ENCODE peak calls at places on chromosomes 16 and 17, in eight cellular contexts. One of them, this sample, is unnamed.

GRCh38 chr17:17367931-17368330 is 64.8 kb downstream of the NT5M start:
- DNase-seq in stimulated activated CD8-positive, alpha-beta memory T cell treated with anti-CD3 and anti-CD28 coated beads, Interleukin-7, amount 100 ng/mL, for 1 hour: no peak
- DNase-seq in left kidney: no peak
- DNase-seq in NCI-H510A: no peak
- DNase-seq in transverse colon: no peak
- DNase-seq in ELF-1: no peak
- DNase-seq in type B pancreatic cell: no peak
- DNase-seq in pons: no peak
- DNase-seq in this sample: no peak

GRCh38 chr17:36947922-36948716 is 635 bp upstream of the AATF start:
- DNase-seq in type B pancreatic cell: no peak
- DNase-seq in NCI-H510A: peak; percentile 73
- DNase-seq in left kidney: no peak
- DNase-seq in transverse colon: no peak
- DNase-seq in pons: no peak
- DNase-seq in ELF-1: no peak
- DNase-seq in stimulated activated CD8-positive, alpha-beta memory T cell treated with anti-CD3 and anti-CD28 coated beads, Interleukin-7, amount 100 ng/mL, for 1 hour: no peak
- DNase-seq in this sample: no peak

GRCh38 chr16:88770459-88771293 is 14.3 kb downstream of the PIEZO1 start:
- DNase-seq in type B pancreatic cell: no peak
- DNase-seq in NCI-H510A: no peak
- DNase-seq in transverse colon: peak; percentile 75
- DNase-seq in pons: no peak
- DNase-seq in left kidney: peak; percentile 96
- DNase-seq in ELF-1: peak; percentile 98
- DNase-seq in stimulated activated CD8-positive, alpha-beta memory T cell treated with anti-CD3 and anti-CD28 coated beads, Interleukin-7, amount 100 ng/mL, for 1 hour: no peak
- DNase-seq in this sample: no peak

GRCh38 chr17:81572499-81573030 is 20.4 kb upstream of the FAAP100 start:
- DNase-seq in left kidney: no peak
- DNase-seq in NCI-H510A: no peak
- DNase-seq in transverse colon: no peak
- DNase-seq in type B pancreatic cell: no peak
- DNase-seq in pons: no peak
- DNase-seq in stimulated activated CD8-positive, alpha-beta memory T cell treated with anti-CD3 and anti-CD28 coated beads, Interleukin-7, amount 100 ng/mL, for 1 hour: no peak
- DNase-seq in ELF-1: no peak
- DNase-seq in this sample: no peak

GRCh38 chr17:76753061-76753961 is 15.4 kb downstream of the MFSD11 start:
- DNase-seq in left kidney: no peak
- DNase-seq in type B pancreatic cell: no peak
- DNase-seq in NCI-H510A: no peak
- DNase-seq in ELF-1: no peak
- DNase-seq in stimulated activated CD8-positive, alpha-beta memory T cell treated with anti-CD3 and anti-CD28 coated beads, Interleukin-7, amount 100 ng/mL, for 1 hour: no peak
- DNase-seq in pons: no peak
- DNase-seq in transverse colon: no peak
- DNase-seq in this sample: no peak

GRCh38 chr16:14341324-14342225 is 270.5 kb downstream of the MRTFB start:
- DNase-seq in left kidney: no peak
- DNase-seq in stimulated activated CD8-positive, alpha-beta memory T cell treated with anti-CD3 and anti-CD28 coated beads, Interleukin-7, amount 100 ng/mL, for 1 hour: no peak
- DNase-seq in pons: no peak
- DNase-seq in ELF-1: no peak
- DNase-seq in transverse colon: no peak
- DNase-seq in NCI-H510A: no peak
- DNase-seq in type B pancreatic cell: no peak
- DNase-seq in this sample: no peak

GRCh38 chr17:58400826-58401225 is 16.5 kb downstream of the RNF43 start:
- DNase-seq in left kidney: no peak
- DNase-seq in ELF-1: no peak
- DNase-seq in transverse colon: no peak
- DNase-seq in pons: no peak
- DNase-seq in type B pancreatic cell: no peak
- DNase-seq in stimulated activated CD8-positive, alpha-beta memory T cell treated with anti-CD3 and anti-CD28 coated beads, Interleukin-7, amount 100 ng/mL, for 1 hour: no peak
- DNase-seq in NCI-H510A: no peak
- DNase-seq in this sample: no peak

GRCh38 chr17:31660684-31661083 is 198.4 kb downstream of the COPRS start:
- DNase-seq in NCI-H510A: no peak
- DNase-seq in left kidney: no peak
- DNase-seq in ELF-1: no peak
- DNase-seq in stimulated activated CD8-positive, alpha-beta memory T cell treated with anti-CD3 and anti-CD28 coated beads, Interleukin-7, amount 100 ng/mL, for 1 hour: no peak
- DNase-seq in transverse colon: no peak
- DNase-seq in type B pancreatic cell: no peak
- DNase-seq in pons: no peak
- DNase-seq in this sample: no peak

GRCh38 chr17:39979865-39980401 is 674 bp upstream of the PSMD3 start:
- DNase-seq in type B pancreatic cell: no peak
- DNase-seq in pons: no peak
- DNase-seq in left kidney: peak; percentile 77
- DNase-seq in NCI-H510A: no peak
- DNase-seq in stimulated activated CD8-positive, alpha-beta memory T cell treated with anti-CD3 and anti-CD28 coated beads, Interleukin-7, amount 100 ng/mL, for 1 hour: peak; percentile 15
- DNase-seq in transverse colon: peak; percentile 23
- DNase-seq in ELF-1: no peak
- DNase-seq in this sample: no peak

GRCh38 chr17:32503251-32504165 is 16.7 kb downstream of the CDK5R1 start:
- DNase-seq in transverse colon: peak; percentile 36
- DNase-seq in NCI-H510A: no peak
- DNase-seq in ELF-1: peak; percentile 29
- DNase-seq in pons: peak; percentile 73
- DNase-seq in type B pancreatic cell: no peak
- DNase-seq in left kidney: peak; percentile 41
- DNase-seq in stimulated activated CD8-positive, alpha-beta memory T cell treated with anti-CD3 and anti-CD28 coated beads, Interleukin-7, amount 100 ng/mL, for 1 hour: no peak
- DNase-seq in this sample: no peak

GRCh38 chr17:28888832-28889231 is 8.7 kb downstream of the FLOT2 start:
- DNase-seq in pons: no peak
- DNase-seq in ELF-1: no peak
- DNase-seq in stimulated activated CD8-positive, alpha-beta memory T cell treated with anti-CD3 and anti-CD28 coated beads, Interleukin-7, amount 100 ng/mL, for 1 hour: no peak
- DNase-seq in type B pancreatic cell: no peak
- DNase-seq in NCI-H510A: no peak
- DNase-seq in left kidney: no peak
- DNase-seq in transverse colon: no peak
- DNase-seq in this sample: no peak

GRCh38 chr17:45311762-45312476 is 4.9 kb downstream of the MAP3K14 start:
- DNase-seq in NCI-H510A: peak; percentile 58
- DNase-seq in type B pancreatic cell: no peak
- DNase-seq in transverse colon: peak; percentile 89
- DNase-seq in ELF-1: peak; percentile 64
- DNase-seq in left kidney: peak; percentile 35
- DNase-seq in pons: peak; percentile 46
- DNase-seq in stimulated activated CD8-positive, alpha-beta memory T cell treated with anti-CD3 and anti-CD28 coated beads, Interleukin-7, amount 100 ng/mL, for 1 hour: peak; percentile 50
- DNase-seq in this sample: no peak

GRCh38 chr16:4327386-4327781 is 11.5 kb downstream of the GLIS2 start:
- DNase-seq in transverse colon: no peak
- DNase-seq in left kidney: no peak
- DNase-seq in stimulated activated CD8-positive, alpha-beta memory T cell treated with anti-CD3 and anti-CD28 coated beads, Interleukin-7, amount 100 ng/mL, for 1 hour: no peak
- DNase-seq in pons: no peak
- DNase-seq in NCI-H510A: no peak
- DNase-seq in ELF-1: no peak
- DNase-seq in type B pancreatic cell: no peak
- DNase-seq in this sample: no peak

GRCh38 chr16:69909760-69910159 is 41.4 kb upstream of the CLEC18A start:
- DNase-seq in NCI-H510A: no peak
- DNase-seq in ELF-1: no peak
- DNase-seq in stimulated activated CD8-positive, alpha-beta memory T cell treated with anti-CD3 and anti-CD28 coated beads, Interleukin-7, amount 100 ng/mL, for 1 hour: no peak
- DNase-seq in transverse colon: no peak
- DNase-seq in left kidney: no peak
- DNase-seq in type B pancreatic cell: no peak
- DNase-seq in pons: no peak
- DNase-seq in this sample: no peak

GRCh38 chr16:15427648-15428239 is 6.6 kb upstream of the BMERB1 start:
- DNase-seq in stimulated activated CD8-positive, alpha-beta memory T cell treated with anti-CD3 and anti-CD28 coated beads, Interleukin-7, amount 100 ng/mL, for 1 hour: peak; percentile 28
- DNase-seq in type B pancreatic cell: no peak
- DNase-seq in NCI-H510A: peak; percentile 39
- DNase-seq in left kidney: peak; percentile 79
- DNase-seq in pons: peak; percentile 74
- DNase-seq in ELF-1: no peak
- DNase-seq in transverse colon: peak; percentile 55
- DNase-seq in this sample: peak; percentile 79

GRCh38 chr16:11163761-11164261 is 92.2 kb downstream of the SOCS1 start:
- DNase-seq in stimulated activated CD8-positive, alpha-beta memory T cell treated with anti-CD3 and anti-CD28 coated beads, Interleukin-7, amount 100 ng/mL, for 1 hour: no peak
- DNase-seq in left kidney: peak; percentile 94
- DNase-seq in type B pancreatic cell: no peak
- DNase-seq in ELF-1: no peak
- DNase-seq in NCI-H510A: no peak
- DNase-seq in pons: no peak
- DNase-seq in transverse colon: no peak
- DNase-seq in this sample: no peak

GRCh38 chr17:6138761-6139446 is 68.7 kb downstream of the WSCD1 start:
- DNase-seq in left kidney: no peak
- DNase-seq in ELF-1: no peak
- DNase-seq in stimulated activated CD8-positive, alpha-beta memory T cell treated with anti-CD3 and anti-CD28 coated beads, Interleukin-7, amount 100 ng/mL, for 1 hour: no peak
- DNase-seq in pons: no peak
- DNase-seq in transverse colon: no peak
- DNase-seq in type B pancreatic cell: no peak
- DNase-seq in NCI-H510A: no peak
- DNase-seq in this sample: no peak

GRCh38 chr16:84054271-84054670 is 11.7 kb upstream of the SLC38A8 start:
- DNase-seq in pons: no peak
- DNase-seq in ELF-1: no peak
- DNase-seq in stimulated activated CD8-positive, alpha-beta memory T cell treated with anti-CD3 and anti-CD28 coated beads, Interleukin-7, amount 100 ng/mL, for 1 hour: no peak
- DNase-seq in NCI-H510A: no peak
- DNase-seq in type B pancreatic cell: peak; percentile 68
- DNase-seq in transverse colon: peak; percentile 4
- DNase-seq in left kidney: no peak
- DNase-seq in this sample: peak; percentile 47

GRCh38 chr17:82095777-82096708 is 2.0 kb downstream of the FASN start:
- DNase-seq in left kidney: no peak
- DNase-seq in stimulated activated CD8-positive, alpha-beta memory T cell treated with anti-CD3 and anti-CD28 coated beads, Interleukin-7, amount 100 ng/mL, for 1 hour: no peak
- DNase-seq in type B pancreatic cell: no peak
- DNase-seq in pons: no peak
- DNase-seq in ELF-1: peak; percentile 37
- DNase-seq in NCI-H510A: no peak
- DNase-seq in transverse colon: no peak
- DNase-seq in this sample: no peak

GRCh38 chr16:76639685-76640289 is 362.6 kb downstream of the CNTNAP4 start:
- DNase-seq in stimulated activated CD8-positive, alpha-beta memory T cell treated with anti-CD3 and anti-CD28 coated beads, Interleukin-7, amount 100 ng/mL, for 1 hour: no peak
- DNase-seq in NCI-H510A: no peak
- DNase-seq in type B pancreatic cell: no peak
- DNase-seq in transverse colon: no peak
- DNase-seq in pons: peak; percentile 61
- DNase-seq in ELF-1: peak; percentile 61
- DNase-seq in left kidney: peak; percentile 67
- DNase-seq in this sample: no peak